ENCODE peak calls at places on chromosome X, in six cellular contexts. O is NCI-H2081; Y is NCI-H1417 treated with DMSO at 0.1 percent for 48 hours; A is WTC11; Q is stimulated activated CD8-positive, alpha-beta memory T cell treated with anti-CD3 and anti-CD28 coated beads, Interleukin-15, amount 100 ng/mL, for 24 hours; H is GM10248. G is an unnamed sample.

GRCh38 chrX:71911731-71912050 is 1.0 kb downstream of the NHSL2 start:
- DNase-seq in H (no peak), Q (no peak), Y (no peak), O (no peak), A (no peak), G (no peak)

GRCh38 chrX:55008571-55009358 is 8.6 kb downstream of the APEX2 start:
- DNase-seq in O (no peak), Y (no peak), A (no peak), Q (no peak), H (no peak), G (no peak)

GRCh38 chrX:133953078-133953477 is 32.3 kb downstream of the GPC3 start:
- DNase-seq in O (no peak), H (no peak), Q (no peak), A (no peak), Y (no peak), G (no peak)

GRCh38 chrX:55908685-55909212 is 191.2 kb downstream of the RRAGB start:
- DNase-seq in O (no peak), H (peak; percentile 18), Y (no peak), A (peak; percentile 15), Q (no peak), G (no peak)

GRCh38 chrX:52933976-52934703 is 24.2 kb downstream of the FAM156A start:
- DNase-seq in Q (no peak), H (no peak), A (no peak), O (no peak), Y (no peak), G (peak; percentile 91)

GRCh38 chrX:40266490-40267333 is 169.0 kb upstream of the BCOR start:
- DNase-seq in Q (peak; percentile 11), H (peak; percentile 60), Y (peak; percentile 29), O (peak; percentile 70), A (peak; percentile 66), G (peak; percentile 81)

GRCh38 chrX:81791086-81791485 is 589.2 kb downstream of the SH3BGRL start:
- DNase-seq in H (no peak), Y (no peak), A (no peak), O (no peak), Q (no peak), G (no peak)

GRCh38 chrX:19799319-19800182 is 87.8 kb downstream of the SH3KBP1 start:
- DNase-seq in O (peak; percentile 13), H (no peak), Y (no peak), A (no peak), Q (no peak), G (no peak)

GRCh38 chrX:132227383-132228112 is 8.3 kb upstream of the RAP2C start:
- DNase-seq in H (no peak), Q (no peak), A (no peak), O (no peak), Y (no peak), G (no peak)